ENCODE peak calls at places on chromosomes 5 and 9, in seven cellular contexts. K is GM23338, W is uterus, X is IMR-90, I is aorta, Q is cardiac muscle cell, C is trophoblast cell. Z is an unnamed sample.
A peak's percentile ranks its signal among the peaks of the same experiment; 100 is the strongest.

GRCh38 chr5:85441138-85441537 is 1056.5 kb upstream of the EDIL3 start:
- DNase-seq in K (no peak), W (no peak), X (no peak), I (no peak), C (no peak), Q (no peak), Z (no peak)

GRCh38 chr9:126609711-126610388 is 3.9 kb upstream of the LMX1B start:
- DNase-seq in W (no peak), Q (no peak), I (peak; percentile 62), X (no peak), C (no peak), K (no peak), Z (no peak)

GRCh38 chr5:111223790-111224560 is at the start of gene CAMK4:
- DNase-seq in X (peak; percentile 73), Q (peak; percentile 85), K (peak; percentile 85), C (peak; percentile 20), W (peak; percentile 70), I (peak; percentile 87), Z (peak; percentile 85)

GRCh38 chr9:20236676-20237075 is 385.6 kb downstream of the MLLT3 start:
- DNase-seq in I (no peak), X (no peak), C (peak; percentile 69), W (no peak), Q (no peak), K (no peak), Z (no peak)

GRCh38 chr5:134582941-134583340 is 49.7 kb downstream of the SAR1B start:
- DNase-seq in K (no peak), X (no peak), Q (no peak), W (no peak), I (no peak), C (no peak), Z (no peak)

GRCh38 chr9:133282454-133283238 is 7.6 kb upstream of the ABO start:
- DNase-seq in I (no peak), X (no peak), W (no peak), Q (no peak), K (peak; percentile 18), C (no peak), Z (no peak)

GRCh38 chr5:7094626-7095025 is 301.3 kb upstream of the ADCY2 start:
- DNase-seq in I (no peak), C (peak; percentile 55), X (no peak), Q (peak; percentile 85), W (no peak), K (peak; percentile 78), Z (no peak)

GRCh38 chr5:116303340-116303739 is 218.5 kb downstream of the COMMD10 start:
- DNase-seq in X (no peak), Q (no peak), W (no peak), K (no peak), I (no peak), C (no peak), Z (no peak)

GRCh38 chr5:171207256-171207866 is 101.7 kb upstream of the TLX3 start:
- DNase-seq in Q (peak; percentile 50), K (peak; percentile 80), W (no peak), C (peak; percentile 88), I (no peak), X (peak; percentile 57), Z (no peak)

GRCh38 chr9:105694320-105694847 is at the start of gene TMEM38B:
- DNase-seq in C (peak; percentile 94), I (peak; percentile 93), K (peak; percentile 86), Q (peak; percentile 93), W (peak; percentile 81), X (peak; percentile 58), Z (peak; percentile 86)

GRCh38 chr5:31343946-31344345 is 150.5 kb downstream of the CDH6 start:
- DNase-seq in K (no peak), W (no peak), I (no peak), X (no peak), Q (no peak), C (no peak), Z (no peak)

GRCh38 chr5:533243-534005 is 9.2 kb upstream of the SLC9A3 start:
- DNase-seq in I (peak; percentile 64), K (no peak), C (no peak), Q (no peak), X (no peak), W (no peak), Z (no peak)

GRCh38 chr5:10760033-10760975 is 730 bp downstream of the DAP start:
- DNase-seq in X (peak; percentile 59), K (peak; percentile 67), C (peak; percentile 85), Q (peak; percentile 74), W (peak; percentile 37), I (no peak), Z (peak; percentile 71)

GRCh38 chr9:28648723-28649122 is 1075.4 kb upstream of the C9orf72 start:
- DNase-seq in Q (peak; percentile 36), K (peak; percentile 79), W (no peak), C (no peak), X (no peak), I (no peak), Z (no peak)

GRCh38 chr9:99491408-99492259 is 269.6 kb downstream of the SEC61B start:
- DNase-seq in Q (no peak), K (no peak), C (no peak), W (no peak), X (peak; percentile 70), I (no peak), Z (no peak)

GRCh38 chr9:22159590-22159989 is 150.5 kb upstream of the CDKN2B start:
- DNase-seq in Q (no peak), I (no peak), K (no peak), C (no peak), X (no peak), W (no peak), Z (no peak)

DNA sequence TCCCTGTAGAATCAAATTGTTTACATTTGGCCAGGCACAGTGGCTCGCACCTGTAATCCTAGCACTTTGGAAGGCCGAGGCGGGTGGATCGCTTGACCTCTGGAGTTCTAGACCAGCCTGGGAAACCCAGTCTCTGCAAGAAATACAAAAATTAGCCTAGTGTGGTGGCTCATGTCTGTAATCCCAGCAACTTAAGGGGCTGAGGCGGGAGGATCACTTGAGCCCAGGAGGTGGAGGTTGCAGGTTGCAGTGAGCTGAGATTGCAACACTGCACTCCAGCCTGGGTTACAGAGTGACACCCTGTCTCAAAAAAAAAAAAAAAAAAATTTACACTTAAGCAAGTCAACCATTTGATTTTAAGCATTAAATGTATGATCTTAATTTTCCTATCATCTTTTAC is 17.5 kb upstream of the IQGAP2 start:
- DNase-seq in I (no peak), C (no peak), W (no peak), Q (no peak), X (no peak), K (no peak), Z (no peak)
- H3K27ac ChIP-seq in I (no peak overlapping the region), C (no peak overlapping the region), W (no peak overlapping the region), Q (no peak overlapping the region), X (no peak overlapping the region), K (no peak overlapping the region), Z (no peak overlapping the region)

GRCh38 chr5:139389701-139390638 is at the start of gene MZB1:
- DNase-seq in W (no peak), Q (no peak), I (peak; percentile 75), X (no peak), C (no peak), K (no peak), Z (no peak)
- H3K27ac ChIP-seq in W (no peak within 1 kb of the TSS), Q (no peak within 1 kb of the TSS), I (no peak within 1 kb of the TSS), X (no peak within 1 kb of the TSS), C (no peak within 1 kb of the TSS), K (no peak within 1 kb of the TSS), Z (no peak within 1 kb of the TSS)

DNA sequence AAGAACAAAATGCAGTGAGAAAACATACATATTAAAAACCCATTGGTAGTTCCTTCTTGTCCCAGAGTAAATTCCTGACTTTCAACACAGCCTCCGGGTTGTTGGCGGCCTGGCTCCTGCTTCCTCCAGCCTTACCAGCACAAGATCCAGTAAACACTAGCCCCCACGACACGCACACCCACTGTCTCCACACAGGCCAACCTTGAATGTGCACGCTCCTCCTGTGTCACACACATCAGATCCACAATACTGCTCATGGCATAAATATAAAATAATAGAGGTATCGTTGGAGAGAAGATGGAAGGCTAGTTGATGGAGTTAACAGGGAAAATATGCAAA is 2.5 kb upstream of the SLC31A2 start:
- DNase-seq in W (no peak), Q (no peak), K (no peak), I (no peak), X (no peak), C (no peak), Z (no peak)
- H3K27ac ChIP-seq in W (no peak overlapping the region), Q (no peak overlapping the region), K (no peak overlapping the region), I (no peak overlapping the region), X (no peak overlapping the region), C (no peak overlapping the region), Z (no peak overlapping the region)

DNA sequence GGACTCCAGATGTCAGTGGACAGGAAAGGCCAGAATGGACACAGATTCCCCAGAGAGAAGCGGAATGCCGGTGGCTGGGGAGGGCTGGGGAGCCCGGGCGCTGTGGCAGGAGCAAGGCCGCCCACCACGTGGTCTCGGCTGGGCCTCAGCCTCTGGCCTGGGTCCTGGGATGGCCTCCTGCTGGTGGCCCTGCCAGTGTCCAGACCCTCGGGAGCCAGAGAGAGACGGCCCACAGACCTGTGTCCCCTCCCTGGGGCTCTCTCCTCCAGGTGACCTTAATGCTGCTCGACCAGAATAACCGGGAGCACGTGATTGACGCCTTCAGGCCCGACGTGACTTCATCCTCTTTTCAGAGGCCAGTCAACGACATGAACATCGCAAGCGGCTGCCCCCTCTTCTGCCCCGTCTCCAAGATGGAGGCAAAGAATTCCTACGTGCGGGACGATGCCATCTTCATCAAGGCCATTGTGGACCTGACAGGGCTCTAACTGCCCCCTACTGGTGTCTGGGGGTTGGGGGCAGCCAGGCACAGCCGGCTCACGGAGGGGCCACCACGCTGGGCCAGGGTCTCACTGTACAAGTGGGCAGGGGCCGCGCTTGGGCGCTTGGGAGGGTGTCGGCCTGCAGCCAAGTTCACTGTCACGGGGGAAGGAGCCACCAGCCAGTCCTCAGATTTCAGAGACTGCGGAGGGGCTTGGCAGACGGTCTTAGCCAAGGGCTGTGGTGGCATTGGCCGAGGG is 19.0 kb downstream of the FBXW5 start:
- DNase-seq in X (no peak), W (no peak), K (no peak), Q (no peak), I (no peak), C (peak; percentile 71), Z (no peak)
- H3K27ac ChIP-seq in X (no peak overlapping the region), W (no peak overlapping the region), K (no peak overlapping the region), Q (no peak overlapping the region), I (no peak overlapping the region), C (peak overlapping the region; percentile 8), Z (no peak overlapping the region)

GRCh38 chr5:82174919-82175219 is 103.3 kb downstream of the RPS23 start:
- DNase-seq in W (no peak), I (no peak), Q (no peak), C (no peak), K (no peak), X (no peak), Z (no peak)
- H3K27ac ChIP-seq in W (no peak overlapping the region), I (no peak overlapping the region), Q (no peak overlapping the region), C (no peak overlapping the region), K (no peak overlapping the region), X (no peak overlapping the region), Z (no peak overlapping the region)

DNA sequence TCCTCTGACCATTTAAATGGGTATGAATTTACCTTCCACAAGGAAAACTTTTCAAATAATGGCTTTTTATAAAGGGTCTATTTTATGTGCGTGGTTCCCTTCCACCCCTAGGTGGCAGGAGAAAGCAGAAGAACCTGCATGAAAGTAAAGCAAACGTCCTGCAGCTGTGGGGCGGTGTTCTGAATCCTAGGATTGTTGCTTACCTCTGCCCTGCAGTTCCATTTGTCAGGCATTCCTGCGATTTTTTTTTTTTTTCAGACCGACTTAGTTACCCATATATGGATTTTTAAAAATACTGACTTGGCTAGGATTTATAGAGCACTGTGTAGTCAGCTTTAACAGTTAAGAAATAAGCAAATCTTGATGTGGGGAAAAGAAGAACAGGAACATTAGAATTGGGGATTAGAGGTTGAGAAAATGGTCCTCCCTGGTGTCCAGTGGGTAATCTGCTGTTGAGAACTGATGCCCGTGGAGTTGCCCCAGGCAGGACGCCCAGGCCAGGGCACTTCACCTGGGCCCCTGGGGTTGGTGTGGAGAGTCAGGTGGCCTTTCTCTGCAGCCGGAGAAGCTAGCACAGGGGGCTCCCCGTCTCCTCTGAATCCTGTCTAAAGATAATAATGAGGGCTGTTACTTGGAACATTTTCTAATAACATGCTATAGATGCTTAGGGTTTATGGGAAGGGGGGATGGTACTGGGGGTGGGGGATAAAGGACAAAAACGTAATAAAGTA is 30.4 kb upstream of the LTC4S start:
- DNase-seq in X (peak; percentile 91), I (peak; percentile 73), W (peak; percentile 67), K (peak; percentile 87), Q (peak; percentile 72), C (peak; percentile 93), Z (peak; percentile 82)
- H3K27ac ChIP-seq in X (peak overlapping the region; percentile 90), I (peak overlapping the region; percentile 46), W (peak overlapping the region; percentile 72), K (no peak overlapping the region), Q (peak overlapping the region; percentile 60), C (peak overlapping the region; percentile 85), Z (peak overlapping the region; percentile 58)